ENCODE peak calls at places on chromosomes 11 and 22, in eight cellular contexts. T, R, E, J, I, S, G and D are unnamed samples.

GRCh38 chr11:37666960-37667359 is 1068.9 kb upstream of the RAG2 start:
- DNase-seq in G (no peak), S (no peak), T (no peak), R (no peak), E (no peak), I (no peak), J (no peak), D (no peak)

GRCh38 chr11:833114-833791 is 501 bp downstream of the CD151 start:
- DNase-seq in I (no peak), R (no peak), J (no peak), G (peak; percentile 67), S (peak; percentile 67), T (no peak), E (peak; percentile 72), D (no peak)

GRCh38 chr11:78179459-78180071 is 8.9 kb downstream of the KCTD21 start:
- DNase-seq in J (peak; percentile 69), S (no peak), T (no peak), I (no peak), G (no peak), R (no peak), E (no peak), D (peak; percentile 63)

GRCh38 chr11:72975778-72976520 is 161.7 kb downstream of the ATG16L2 start:
- DNase-seq in T (no peak), E (no peak), G (no peak), S (peak; percentile 56), I (no peak), R (no peak), J (peak; percentile 9), D (no peak)

GRCh38 chr11:134124660-134125451 is 56.0 kb downstream of the JAM3 start:
- DNase-seq in E (no peak), R (peak; percentile 71), S (peak; percentile 50), J (no peak), I (no peak), G (no peak), T (peak; percentile 48), D (no peak)

GRCh38 chr11:17596711-17597110 is 49.7 kb downstream of the OTOG start:
- DNase-seq in I (no peak), T (no peak), S (no peak), E (no peak), J (no peak), R (peak; percentile 29), G (no peak), D (no peak)

GRCh38 chr22:44139773-44140172 is 41.0 kb upstream of the PARVG start:
- DNase-seq in R (no peak), T (no peak), G (no peak), J (no peak), S (no peak), I (no peak), E (no peak), D (no peak)

GRCh38 chr22:29733362-29734322 is 13.8 kb downstream of the CABP7 start:
- DNase-seq in G (no peak), E (peak; percentile 70), J (no peak), S (no peak), R (no peak), T (no peak), I (no peak), D (peak; percentile 83)

GRCh38 chr22:27867114-27867957 is 51.7 kb downstream of the PITPNB start:
- DNase-seq in G (no peak), E (no peak), I (no peak), S (no peak), R (no peak), J (no peak), T (no peak), D (no peak)

GRCh38 chr11:86182976-86183584 is 61.5 kb upstream of the EED start:
- DNase-seq in S (no peak), J (no peak), R (no peak), I (no peak), G (no peak), T (no peak), E (peak; percentile 22), D (no peak)

GRCh38 chr22:50112151-50113118 is 22.6 kb downstream of the MOV10L1 start:
- DNase-seq in R (no peak), J (no peak), I (no peak), T (no peak), G (no peak), E (no peak), S (peak; percentile 51), D (no peak)

GRCh38 chr22:19566599-19567382 is 42.6 kb upstream of the CLDN5 start:
- DNase-seq in J (no peak), R (no peak), I (no peak), G (no peak), S (no peak), E (no peak), T (no peak), D (no peak)

GRCh38 chr22:32511274-32511673 is 36.7 kb downstream of the FBXO7 start:
- DNase-seq in S (no peak), G (no peak), E (no peak), J (no peak), T (no peak), R (no peak), I (no peak), D (no peak)

GRCh38 chr11:94973099-94973968 is at the start of the genes CWC15 and KDM4D:
- DNase-seq in T (peak; percentile 92), I (peak; percentile 81), E (peak; percentile 92), R (peak; percentile 96), J (peak; percentile 87), G (peak; percentile 96), S (peak; percentile 99), D (peak; percentile 85)

GRCh38 chr11:11604340-11604992 is 17.3 kb downstream of the GALNT18 start:
- DNase-seq in I (no peak), E (no peak), R (no peak), J (no peak), G (no peak), T (no peak), S (no peak), D (no peak)

GRCh38 chr11:8301622-8302021 is 37.9 kb upstream of the LMO1 start:
- DNase-seq in S (no peak), T (no peak), I (no peak), J (no peak), R (no peak), G (no peak), E (no peak), D (no peak)

GRCh38 chr11:6576471-6577373 is 26.7 kb downstream of the RRP8 start:
- DNase-seq in T (peak; percentile 67), J (no peak), E (no peak), R (peak; percentile 79), G (no peak), I (peak; percentile 83), S (peak; percentile 74), D (no peak)

GRCh38 chr11:47995318-47995717 is 15.0 kb downstream of the PTPRJ start:
- DNase-seq in J (peak; percentile 74), S (no peak), R (no peak), G (no peak), T (no peak), I (no peak), E (no peak), D (no peak)

GRCh38 chr11:123161386-123161785 is 33.7 kb downstream of the CLMP start:
- DNase-seq in I (no peak), S (no peak), R (no peak), E (no peak), T (no peak), G (no peak), J (no peak), D (no peak)

GRCh38 chr11:75771646-75772410 is 3.2 kb downstream of the DGAT2 start:
- DNase-seq in I (no peak), G (no peak), T (no peak), S (peak; percentile 86), J (no peak), E (no peak), R (no peak), D (no peak)

GRCh38 chr11:3722100-3722499 is 50.9 kb upstream of the CHRNA10 start:
- DNase-seq in I (no peak), R (no peak), S (no peak), G (no peak), J (no peak), T (no peak), E (no peak), D (no peak)

GRCh38 chr22:37242395-37242918 is 1.6 kb downstream of the RAC2 start:
- DNase-seq in E (peak; percentile 88), J (no peak), R (no peak), I (no peak), G (peak; percentile 91), S (peak; percentile 43), T (no peak), D (no peak)

GRCh38 chr22:20576445-20576816 is 69.0 kb downstream of the MED15 start:
- DNase-seq in R (no peak), I (no peak), J (no peak), G (no peak), E (no peak), T (no peak), S (no peak), D (no peak)

GRCh38 chr11:36509265-36509664 is 807 bp downstream of the TRAF6 start:
- DNase-seq in J (no peak), E (no peak), I (no peak), T (no peak), R (no peak), S (peak; percentile 21), G (peak; percentile 16), D (no peak)

GRCh38 chr11:111059726-111060125 is 185.8 kb upstream of the POU2AF2 start:
- DNase-seq in S (no peak), I (no peak), E (no peak), R (no peak), J (no peak), G (no peak), T (no peak), D (no peak)

GRCh38 chr22:45304971-45305370 is 4.8 kb upstream of the FAM118A start:
- DNase-seq in E (no peak), I (no peak), S (no peak), G (no peak), T (no peak), R (no peak), J (no peak), D (no peak)

GRCh38 chr11:13761712-13762111 is 93.2 kb downstream of the FAR1 start:
- DNase-seq in S (peak; percentile 33), T (no peak), R (no peak), I (no peak), G (no peak), E (no peak), J (no peak), D (no peak)

GRCh38 chr22:41094036-41094435 is 1.6 kb downstream of the EP300 start:
- DNase-seq in I (no peak), R (no peak), J (peak; percentile 31), G (no peak), E (no peak), T (no peak), S (peak; percentile 23), D (peak; percentile 43)

GRCh38 chr22:46069518-46070214 is 80.7 kb upstream of the PPARA start:
- DNase-seq in E (no peak), R (peak; percentile 93), S (peak; percentile 66), G (no peak), J (no peak), I (peak; percentile 91), T (peak; percentile 86), D (no peak)

GRCh38 chr11:12274558-12275197 is 102.7 kb upstream of the PARVA start:
- DNase-seq in E (no peak), G (no peak), T (no peak), R (no peak), J (no peak), I (no peak), S (no peak), D (no peak)

GRCh38 chr11:12880327-12880726 is 128.8 kb upstream of the RASSF10 start:
- DNase-seq in R (no peak), E (no peak), G (no peak), I (no peak), T (no peak), S (no peak), J (no peak), D (no peak)

GRCh38 chr11:64343740-64344133 is 3.7 kb downstream of the CCDC88B start:
- DNase-seq in I (no peak), T (no peak), G (no peak), J (no peak), E (peak; percentile 53), S (no peak), R (no peak), D (peak; percentile 63)

GRCh38 chr11:122144752-122145151 is 28.7 kb upstream of the BLID start:
- DNase-seq in S (no peak), G (no peak), T (no peak), J (no peak), R (no peak), E (no peak), I (no peak), D (no peak)